ENCODE peak calls at places on chromosomes 11 and 22, in seven cellular contexts. One of them, this sample, is unnamed.

GRCh38 chr22:43329061-43329460 is 14.1 kb downstream of the SCUBE1 start:
- DNase-seq in iris pigment epithelial cell: no peak
- DNase-seq in AG20443: no peak
- DNase-seq in hippocampal formation: no peak
- DNase-seq in activated naive CD4-positive, alpha-beta T cell: no peak
- DNase-seq in effector memory CD4-positive, alpha-beta T cell: no peak
- DNase-seq in NCI-H1092: no peak
- DNase-seq in this sample: no peak

GRCh38 chr22:38167988-38168407 is 13.6 kb downstream of the PLA2G6 start:
- DNase-seq in iris pigment epithelial cell: no peak
- DNase-seq in AG20443: no peak
- DNase-seq in hippocampal formation: no peak
- DNase-seq in activated naive CD4-positive, alpha-beta T cell: no peak
- DNase-seq in effector memory CD4-positive, alpha-beta T cell: no peak
- DNase-seq in NCI-H1092: no peak
- DNase-seq in this sample: no peak

GRCh38 chr11:131463609-131464008 is 93.2 kb downstream of the NTM start:
- DNase-seq in iris pigment epithelial cell: no peak
- DNase-seq in AG20443: no peak
- DNase-seq in hippocampal formation: peak
- DNase-seq in activated naive CD4-positive, alpha-beta T cell: no peak
- DNase-seq in effector memory CD4-positive, alpha-beta T cell: no peak
- DNase-seq in NCI-H1092: no peak
- DNase-seq in this sample: no peak

GRCh38 chr11:120205596-120206161 is 5.2 kb upstream of the OAF start:
- DNase-seq in iris pigment epithelial cell: peak
- DNase-seq in AG20443: peak
- DNase-seq in hippocampal formation: no peak
- DNase-seq in activated naive CD4-positive, alpha-beta T cell: no peak
- DNase-seq in effector memory CD4-positive, alpha-beta T cell: no peak
- DNase-seq in NCI-H1092: no peak
- DNase-seq in this sample: no peak

GRCh38 chr22:49629024-49629570 is 198.6 kb downstream of the BRD1 start:
- DNase-seq in iris pigment epithelial cell: no peak
- DNase-seq in AG20443: no peak
- DNase-seq in hippocampal formation: no peak
- DNase-seq in activated naive CD4-positive, alpha-beta T cell: no peak
- DNase-seq in effector memory CD4-positive, alpha-beta T cell: no peak
- DNase-seq in NCI-H1092: no peak
- DNase-seq in this sample: no peak

GRCh38 chr11:46345131-46345597 is 2.1 kb upstream of the DGKZ start:
- DNase-seq in iris pigment epithelial cell: no peak
- DNase-seq in AG20443: no peak
- DNase-seq in hippocampal formation: no peak
- DNase-seq in activated naive CD4-positive, alpha-beta T cell: no peak
- DNase-seq in effector memory CD4-positive, alpha-beta T cell: no peak
- DNase-seq in NCI-H1092: no peak
- DNase-seq in this sample: peak

GRCh38 chr11:39341461-39341860 is 2118.0 kb downstream of the LRRC4C start:
- DNase-seq in iris pigment epithelial cell: no peak
- DNase-seq in AG20443: no peak
- DNase-seq in hippocampal formation: no peak
- DNase-seq in activated naive CD4-positive, alpha-beta T cell: no peak
- DNase-seq in effector memory CD4-positive, alpha-beta T cell: no peak
- DNase-seq in NCI-H1092: no peak
- DNase-seq in this sample: no peak

GRCh38 chr11:117498791-117499190 is 171.1 kb downstream of the CEP164 start:
- DNase-seq in iris pigment epithelial cell: no peak
- DNase-seq in AG20443: no peak
- DNase-seq in hippocampal formation: no peak
- DNase-seq in activated naive CD4-positive, alpha-beta T cell: no peak
- DNase-seq in effector memory CD4-positive, alpha-beta T cell: no peak
- DNase-seq in NCI-H1092: peak
- DNase-seq in this sample: peak

GRCh38 chr22:42881982-42882656 is 25.0 kb upstream of the ARFGAP3 start:
- DNase-seq in iris pigment epithelial cell: no peak
- DNase-seq in AG20443: no peak
- DNase-seq in hippocampal formation: no peak
- DNase-seq in activated naive CD4-positive, alpha-beta T cell: no peak
- DNase-seq in effector memory CD4-positive, alpha-beta T cell: no peak
- DNase-seq in NCI-H1092: no peak
- DNase-seq in this sample: peak

GRCh38 chr11:86291466-86292262 is 10.4 kb upstream of the HIKESHI start:
- DNase-seq in iris pigment epithelial cell: peak
- DNase-seq in AG20443: peak
- DNase-seq in hippocampal formation: peak
- DNase-seq in activated naive CD4-positive, alpha-beta T cell: no peak
- DNase-seq in effector memory CD4-positive, alpha-beta T cell: peak
- DNase-seq in NCI-H1092: peak
- DNase-seq in this sample: peak

GRCh38 chr22:50139843-50140415 is 30.6 kb upstream of the PANX2 start:
- DNase-seq in iris pigment epithelial cell: no peak
- DNase-seq in AG20443: no peak
- DNase-seq in hippocampal formation: no peak
- DNase-seq in activated naive CD4-positive, alpha-beta T cell: no peak
- DNase-seq in effector memory CD4-positive, alpha-beta T cell: no peak
- DNase-seq in NCI-H1092: no peak
- DNase-seq in this sample: peak

GRCh38 chr22:37077802-37078448 is 26.4 kb downstream of the KCTD17 start:
- DNase-seq in iris pigment epithelial cell: peak
- DNase-seq in AG20443: peak
- DNase-seq in hippocampal formation: peak
- DNase-seq in activated naive CD4-positive, alpha-beta T cell: peak
- DNase-seq in effector memory CD4-positive, alpha-beta T cell: peak
- DNase-seq in NCI-H1092: no peak
- DNase-seq in this sample: peak